ENCODE peak calls at places on chromosomes 4 and X, in seven cellular contexts. U is body of pancreas, Q is right lobe of liver, P is A549, F is uterus, X is spleen, N is NB4. E is an unnamed sample.

GRCh38 chr4:124641715-124642380 is 70.7 kb downstream of the ANKRD50 start:
- DNase-seq in P (peak; percentile 2), F (no peak), U (peak; percentile 31), N (peak; percentile 34), Q (no peak), X (no peak), E (no peak)

GRCh38 chrX:134670241-134670811 is 12.1 kb upstream of the PLAC1 start:
- DNase-seq in Q (no peak), X (no peak), N (no peak), P (peak; percentile 78), F (no peak), U (peak; percentile 61), E (peak; percentile 48)

GRCh38 chr4:31370866-31371465 is 650.8 kb downstream of the PCDH7 start:
- DNase-seq in U (no peak), Q (no peak), X (no peak), N (peak; percentile 63), P (peak; percentile 7), F (no peak), E (no peak)

GRCh38 chr4:41428941-41429669 is 108.9 kb upstream of the LIMCH1 start:
- DNase-seq in X (no peak), Q (no peak), P (no peak), F (no peak), U (no peak), N (no peak), E (no peak)

GRCh38 chr4:153773236-153773690 is 13.4 kb upstream of the RNF175 start:
- DNase-seq in P (no peak), Q (no peak), U (no peak), N (peak; percentile 46), F (no peak), X (no peak), E (no peak)

GRCh38 chrX:23952984-23953907 is 45.4 kb downstream of the CXorf58 start:
- DNase-seq in F (no peak), X (no peak), N (peak; percentile 77), Q (no peak), P (no peak), U (peak; percentile 6), E (no peak)

GRCh38 chr4:37780444-37781133 is 45.9 kb upstream of the PGM2 start:
- DNase-seq in P (no peak), U (peak; percentile 16), F (no peak), N (peak; percentile 86), Q (no peak), X (no peak), E (peak; percentile 34)

GRCh38 chr4:4308800-4309441 is 18.9 kb downstream of the ZBTB49 start:
- DNase-seq in P (no peak), N (no peak), Q (no peak), F (no peak), U (no peak), X (no peak), E (no peak)

GRCh38 chrX:47217121-47217851 is 1.2 kb upstream of the CDK16 start:
- DNase-seq in U (peak; percentile 12), F (no peak), X (peak; percentile 98), N (peak; percentile 43), P (peak; percentile 14), Q (no peak), E (no peak)

GRCh38 chrX:47216393-47216925 is 2.0 kb upstream of the CDK16 start:
- DNase-seq in Q (no peak), U (no peak), F (no peak), N (no peak), P (no peak), X (peak; percentile 77), E (no peak)

GRCh38 chrX:47218280-47218919 is at the start of gene CDK16:
- DNase-seq in P (peak; percentile 82), F (peak; percentile 85), Q (peak; percentile 84), N (peak; percentile 83), U (peak; percentile 77), X (peak; percentile 96), E (peak; percentile 79)

GRCh38 chrX:47218920-47219815 is 687 bp downstream of the CDK16 start:
- DNase-seq in X (peak; percentile 93), U (peak; percentile 33), F (peak; percentile 68), P (peak; percentile 24), Q (peak; percentile 62), N (peak; percentile 61), E (no peak)

DNA sequence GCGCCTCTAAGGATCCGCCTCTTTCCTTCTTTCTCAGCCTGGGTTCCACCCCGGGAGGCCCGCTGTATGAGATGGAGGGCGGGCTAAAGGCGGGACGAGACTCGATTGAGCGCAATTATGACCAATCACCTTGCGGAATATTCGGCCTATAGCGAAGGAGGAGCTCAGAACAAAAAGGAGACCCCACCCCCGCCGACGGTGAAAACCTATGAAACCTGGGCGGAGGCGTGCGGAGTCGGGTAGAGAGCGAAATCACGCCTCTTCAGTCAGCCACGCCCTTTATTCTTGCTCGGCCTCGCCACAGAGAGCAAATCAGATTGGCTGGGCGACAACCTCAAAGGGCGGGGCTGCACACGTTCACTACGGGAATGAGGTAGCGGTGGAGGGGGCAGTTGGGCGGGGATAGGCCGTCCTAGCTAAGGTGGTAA is 615 bp upstream of the CDK16 start:
- DNase-seq in U (peak; percentile 99), X (peak; percentile 99), F (peak; percentile 99), Q (peak; percentile 97), P (peak; percentile 90), N (peak; percentile 97), E (peak; percentile 98)
- TF ChIP-seq POLR2A in U (no peak), X (no peak), F (peak; percentile 6), Q (no peak), P (peak; percentile 21), N (no peak), E (no peak)

GRCh38 chrX:48575642-48576041 is 1.4 kb downstream of the RBM3 start:
- DNase-seq in F (no peak), U (no peak), Q (no peak), P (no peak), N (no peak), X (no peak), E (no peak)

GRCh38 chrX:48573690-48574269 is 504 bp upstream of the RBM3 start:
- DNase-seq in Q (peak; percentile 59), P (peak; percentile 22), X (peak; percentile 85), F (peak; percentile 37), N (no peak), U (peak; percentile 33), E (peak; percentile 30)

GRCh38 chrX:48574270-48575266 is at the start of gene RBM3:
- DNase-seq in N (peak; percentile 94), X (peak; percentile 97), U (peak; percentile 94), F (peak; percentile 89), Q (peak; percentile 92), P (peak; percentile 86), E (peak; percentile 91)

DNA sequence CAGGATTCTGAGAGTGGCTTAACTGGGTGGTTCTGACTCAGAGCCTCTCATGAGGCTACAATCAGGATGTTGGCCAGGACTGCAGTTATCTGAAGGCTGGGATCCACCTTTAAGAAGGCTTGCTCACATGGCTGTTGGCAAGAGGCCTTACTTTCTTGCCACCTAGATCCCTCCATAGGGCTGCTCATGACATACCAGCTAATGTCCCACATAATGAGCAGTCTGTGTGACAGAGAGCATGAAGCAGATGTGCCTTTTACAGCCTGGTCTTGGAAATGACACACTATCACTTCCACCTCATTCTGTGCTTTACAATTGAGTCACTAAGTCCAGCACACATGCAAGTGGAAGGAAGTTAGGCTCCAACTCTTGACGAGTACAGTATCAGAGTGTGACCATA is 4.3 kb upstream of the RBM3 start:
- DNase-seq in U (no peak), N (peak; percentile 36), P (no peak), Q (no peak), F (no peak), X (no peak), E (no peak)
- TF ChIP-seq POLR2A in U (no peak), N (no peak), P (no peak), Q (no peak), F (no peak), X (no peak), E (no peak)

GRCh38 chr4:1722551-1723071 is 1.3 kb downstream of the TACC3 start:
- DNase-seq in Q (peak; percentile 29), X (peak; percentile 87), U (no peak), F (no peak), P (no peak), N (peak; percentile 27), E (no peak)

GRCh38 chr4:1721666-1722550 is 587 bp downstream of the TACC3 start:
- DNase-seq in X (peak; percentile 80), U (no peak), Q (no peak), F (no peak), N (peak; percentile 58), P (no peak), E (no peak)

GRCh38 chr4:1720163-1720983 is 750 bp downstream of the TMEM129 start:
- DNase-seq in P (no peak), U (peak; percentile 54), N (peak; percentile 80), X (peak; percentile 95), F (no peak), Q (peak; percentile 69), E (peak; percentile 58)

GRCh38 chr4:1723131-1723801 is 1.9 kb downstream of the TACC3 start:
- DNase-seq in Q (peak; percentile 19), N (peak; percentile 68), F (no peak), U (no peak), X (peak; percentile 90), P (no peak), E (no peak)

GRCh38 chr4:1721003-1721665 is at the start of the genes TACC3 and TMEM129:
- DNase-seq in Q (peak; percentile 91), X (peak; percentile 99), P (peak; percentile 87), F (peak; percentile 92), U (peak; percentile 98), N (peak; percentile 99), E (peak; percentile 95)
- TF ChIP-seq POLR2A in Q (peak; percentile 76), X (peak; percentile 59), P (peak; percentile 53), F (peak; percentile 56), U (peak; percentile 60), N (peak; percentile 62), E (no peak)

GRCh38 chr4:177308842-177309524 is 691 bp upstream of the NEIL3 start:
- DNase-seq in P (no peak), U (no peak), Q (no peak), N (peak; percentile 88), F (no peak), X (no peak), E (no peak)

GRCh38 chr4:177308125-177308524 is 1.5 kb upstream of the NEIL3 start:
- DNase-seq in F (no peak), N (peak; percentile 93), U (peak; percentile 18), Q (no peak), P (no peak), X (no peak), E (no peak)

GRCh38 chr4:177313263-177313662 is 3.6 kb downstream of the NEIL3 start:
- DNase-seq in F (no peak), P (no peak), U (no peak), Q (no peak), N (peak; percentile 41), X (no peak), E (no peak)

GRCh38 chr4:177309525-177310371 is at the start of gene NEIL3:
- DNase-seq in Q (peak; percentile 92), X (peak; percentile 97), F (peak; percentile 82), U (peak; percentile 91), P (peak; percentile 70), N (peak; percentile 96), E (peak; percentile 90)
- TF ChIP-seq POLR2A in Q (no peak), X (no peak), F (no peak), U (no peak), P (no peak), N (peak; percentile 91), E (no peak)

GRCh38 chrX:12977761-12978204 is 2.9 kb downstream of the TMSB4X start:
- DNase-seq in Q (no peak), F (no peak), N (no peak), X (no peak), U (no peak), P (no peak), E (no peak)
- TF ChIP-seq POLR2A in Q (no peak), F (no peak), N (no peak), X (no peak), U (no peak), P (no peak), E (no peak)

E was measured in stomach.